ENCODE peak calls at places on chromosomes 3 and 15, in six cellular contexts. One of them, this sample, is unnamed.

GRCh38 chr15:26864664-26865191 is 2.1 kb upstream of the GABRA5 start:
- DNase-seq in cardiac fibroblast: peak
- DNase-seq in glutamatergic neuron: peak
- DNase-seq in IMR-90: peak
- DNase-seq in psoas muscle: no peak
- DNase-seq in right atrium auricular region: no peak
- DNase-seq in this sample: peak

GRCh38 chr15:62895139-62895866 is 147.2 kb upstream of the TPM1 start:
- DNase-seq in cardiac fibroblast: peak
- DNase-seq in glutamatergic neuron: no peak
- DNase-seq in IMR-90: peak
- DNase-seq in psoas muscle: no peak
- DNase-seq in right atrium auricular region: no peak
- DNase-seq in this sample: peak

GRCh38 chr3:47961815-47962606 is 54.2 kb downstream of the MAP4 start:
- DNase-seq in cardiac fibroblast: no peak
- DNase-seq in glutamatergic neuron: no peak
- DNase-seq in IMR-90: no peak
- DNase-seq in psoas muscle: no peak
- DNase-seq in right atrium auricular region: no peak
- DNase-seq in this sample: peak

GRCh38 chr3:64150527-64151238 is 74.6 kb downstream of the PRICKLE2 start:
- DNase-seq in cardiac fibroblast: peak
- DNase-seq in glutamatergic neuron: peak
- DNase-seq in IMR-90: peak
- DNase-seq in psoas muscle: peak
- DNase-seq in right atrium auricular region: no peak
- DNase-seq in this sample: peak

GRCh38 chr15:74867562-74868458 is 5.4 kb downstream of the SCAMP2 start:
- DNase-seq in cardiac fibroblast: no peak
- DNase-seq in glutamatergic neuron: no peak
- DNase-seq in IMR-90: no peak
- DNase-seq in psoas muscle: no peak
- DNase-seq in right atrium auricular region: peak
- DNase-seq in this sample: no peak

GRCh38 chr15:55587321-55588069 is 650 bp downstream of the PYGO1 start:
- DNase-seq in cardiac fibroblast: peak
- DNase-seq in glutamatergic neuron: peak
- DNase-seq in IMR-90: peak
- DNase-seq in psoas muscle: peak
- DNase-seq in right atrium auricular region: no peak
- DNase-seq in this sample: peak

GRCh38 chr15:32952901-32953889 is 235.4 kb downstream of the GREM1 start:
- DNase-seq in cardiac fibroblast: peak
- DNase-seq in glutamatergic neuron: no peak
- DNase-seq in IMR-90: peak
- DNase-seq in psoas muscle: no peak
- DNase-seq in right atrium auricular region: no peak
- DNase-seq in this sample: no peak

GRCh38 chr3:136778865-136779264 is 26.7 kb upstream of the STAG1 start:
- DNase-seq in cardiac fibroblast: no peak
- DNase-seq in glutamatergic neuron: no peak
- DNase-seq in IMR-90: peak
- DNase-seq in psoas muscle: no peak
- DNase-seq in right atrium auricular region: no peak
- DNase-seq in this sample: peak

GRCh38 chr15:83694030-83694429 is 40.1 kb downstream of the ADAMTSL3 start:
- DNase-seq in cardiac fibroblast: peak
- DNase-seq in glutamatergic neuron: no peak
- DNase-seq in IMR-90: peak
- DNase-seq in psoas muscle: no peak
- DNase-seq in right atrium auricular region: no peak
- DNase-seq in this sample: no peak

GRCh38 chr15:75943713-75944215 is 40.1 kb downstream of the FBXO22 start:
- DNase-seq in cardiac fibroblast: peak
- DNase-seq in glutamatergic neuron: no peak
- DNase-seq in IMR-90: peak
- DNase-seq in psoas muscle: no peak
- DNase-seq in right atrium auricular region: no peak
- DNase-seq in this sample: peak

GRCh38 chr3:159872374-159873109 is 116.1 kb upstream of the IL12A start:
- DNase-seq in cardiac fibroblast: peak
- DNase-seq in glutamatergic neuron: no peak
- DNase-seq in IMR-90: peak
- DNase-seq in psoas muscle: no peak
- DNase-seq in right atrium auricular region: no peak
- DNase-seq in this sample: peak

GRCh38 chr15:65042776-65043322 is 2.3 kb upstream of the SLC51B start:
- DNase-seq in cardiac fibroblast: no peak
- DNase-seq in glutamatergic neuron: no peak
- DNase-seq in IMR-90: no peak
- DNase-seq in psoas muscle: no peak
- DNase-seq in right atrium auricular region: no peak
- DNase-seq in this sample: no peak

GRCh38 chr15:42704492-42704926 is 32.4 kb downstream of the CDAN1 start:
- DNase-seq in cardiac fibroblast: peak
- DNase-seq in glutamatergic neuron: peak
- DNase-seq in IMR-90: peak
- DNase-seq in psoas muscle: no peak
- DNase-seq in right atrium auricular region: peak
- DNase-seq in this sample: peak

GRCh38 chr15:63466378-63467192 is 37.8 kb upstream of the USP3 start:
- DNase-seq in cardiac fibroblast: peak
- DNase-seq in glutamatergic neuron: no peak
- DNase-seq in IMR-90: peak
- DNase-seq in psoas muscle: no peak
- DNase-seq in right atrium auricular region: no peak
- DNase-seq in this sample: peak

GRCh38 chr15:74997161-74997942 is 2.0 kb downstream of the SCAMP5 start:
- DNase-seq in cardiac fibroblast: no peak
- DNase-seq in glutamatergic neuron: no peak
- DNase-seq in IMR-90: no peak
- DNase-seq in psoas muscle: no peak
- DNase-seq in right atrium auricular region: no peak
- DNase-seq in this sample: no peak

GRCh38 chr3:188286087-188286513 is 132.1 kb downstream of the LPP start:
- DNase-seq in cardiac fibroblast: peak
- DNase-seq in glutamatergic neuron: no peak
- DNase-seq in IMR-90: peak
- DNase-seq in psoas muscle: peak
- DNase-seq in right atrium auricular region: peak
- DNase-seq in this sample: peak

GRCh38 chr3:44326035-44326434 is 12.5 kb upstream of the TCAIM start:
- DNase-seq in cardiac fibroblast: peak
- DNase-seq in glutamatergic neuron: no peak
- DNase-seq in IMR-90: peak
- DNase-seq in psoas muscle: no peak
- DNase-seq in right atrium auricular region: no peak
- DNase-seq in this sample: peak

GRCh38 chr3:25910997-25911396 is 121.1 kb downstream of the OXSM start:
- DNase-seq in cardiac fibroblast: peak
- DNase-seq in glutamatergic neuron: peak
- DNase-seq in IMR-90: peak
- DNase-seq in psoas muscle: no peak
- DNase-seq in right atrium auricular region: no peak
- DNase-seq in this sample: no peak

GRCh38 chr15:71934446-71934845 is 124.1 kb downstream of the NR2E3 start:
- DNase-seq in cardiac fibroblast: no peak
- DNase-seq in glutamatergic neuron: no peak
- DNase-seq in IMR-90: no peak
- DNase-seq in psoas muscle: no peak
- DNase-seq in right atrium auricular region: no peak
- DNase-seq in this sample: no peak

GRCh38 chr3:127690823-127691452 is 18.2 kb downstream of the ABTB1 start:
- DNase-seq in cardiac fibroblast: peak
- DNase-seq in glutamatergic neuron: peak
- DNase-seq in IMR-90: peak
- DNase-seq in psoas muscle: peak
- DNase-seq in right atrium auricular region: no peak
- DNase-seq in this sample: peak
- TF ChIP-seq CTCF in cardiac fibroblast: peak
- TF ChIP-seq CTCF in glutamatergic neuron: peak
- TF ChIP-seq CTCF in IMR-90: peak
- TF ChIP-seq CTCF in psoas muscle: peak
- TF ChIP-seq CTCF in right atrium auricular region: peak
- TF ChIP-seq CTCF in this sample: peak

GRCh38 chr15:67137319-67137718 is 71.9 kb downstream of the SMAD3 start:
- DNase-seq in cardiac fibroblast: no peak
- DNase-seq in glutamatergic neuron: no peak
- DNase-seq in IMR-90: no peak
- DNase-seq in psoas muscle: no peak
- DNase-seq in right atrium auricular region: no peak
- DNase-seq in this sample: no peak

GRCh38 chr15:67134577-67135492 is 69.4 kb downstream of the SMAD3 start:
- DNase-seq in cardiac fibroblast: no peak
- DNase-seq in glutamatergic neuron: no peak
- DNase-seq in IMR-90: no peak
- DNase-seq in psoas muscle: no peak
- DNase-seq in right atrium auricular region: no peak
- DNase-seq in this sample: no peak

GRCh38 chr15:67136802-67137201 is 71.4 kb downstream of the SMAD3 start:
- DNase-seq in cardiac fibroblast: no peak
- DNase-seq in glutamatergic neuron: no peak
- DNase-seq in IMR-90: no peak
- DNase-seq in psoas muscle: no peak
- DNase-seq in right atrium auricular region: no peak
- DNase-seq in this sample: no peak

GRCh38 chr15:67133738-67134576 is 68.6 kb downstream of the SMAD3 start:
- DNase-seq in cardiac fibroblast: peak
- DNase-seq in glutamatergic neuron: no peak
- DNase-seq in IMR-90: peak
- DNase-seq in psoas muscle: no peak
- DNase-seq in right atrium auricular region: no peak
- DNase-seq in this sample: no peak

GRCh38 chr15:67135494-67135893 is 70.1 kb downstream of the SMAD3 start:
- DNase-seq in cardiac fibroblast: no peak
- DNase-seq in glutamatergic neuron: no peak
- DNase-seq in IMR-90: peak
- DNase-seq in psoas muscle: no peak
- DNase-seq in right atrium auricular region: no peak
- DNase-seq in this sample: peak
- TF ChIP-seq CTCF in cardiac fibroblast: no peak
- TF ChIP-seq CTCF in glutamatergic neuron: no peak
- TF ChIP-seq CTCF in IMR-90: peak
- TF ChIP-seq CTCF in psoas muscle: peak
- TF ChIP-seq CTCF in right atrium auricular region: no peak
- TF ChIP-seq CTCF in this sample: peak

DNA sequence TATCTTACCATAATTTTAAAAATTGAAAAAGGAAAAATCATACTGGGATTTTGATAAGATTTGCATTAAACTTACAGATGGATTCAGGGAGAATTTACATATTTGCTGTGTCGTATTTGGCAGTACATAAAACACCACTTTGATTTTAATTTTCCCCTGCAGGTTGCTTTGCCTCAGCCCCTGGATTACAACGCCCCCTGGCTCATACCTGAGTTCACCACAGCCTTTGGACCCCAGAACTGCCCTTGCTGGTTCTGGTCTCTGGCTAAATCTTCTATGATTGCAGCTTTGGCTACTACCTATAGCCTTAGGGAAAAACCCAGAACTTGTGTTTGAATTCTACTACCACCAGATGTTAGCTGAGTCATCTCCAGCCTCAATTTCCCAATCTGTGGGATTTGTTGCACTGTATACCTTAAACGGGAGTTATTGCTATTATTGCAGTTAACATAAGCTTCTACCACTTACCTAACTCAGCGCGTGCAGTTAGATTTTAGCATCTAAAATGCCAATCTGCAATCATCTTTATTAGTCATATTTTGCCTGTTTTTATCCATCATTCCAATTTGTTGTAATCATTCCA is 315.7 kb upstream of the GADL1 start:
- DNase-seq in cardiac fibroblast: peak
- DNase-seq in glutamatergic neuron: no peak
- DNase-seq in IMR-90: no peak
- DNase-seq in psoas muscle: no peak
- DNase-seq in right atrium auricular region: no peak
- DNase-seq in this sample: no peak
- TF ChIP-seq CTCF in cardiac fibroblast: no peak
- TF ChIP-seq CTCF in glutamatergic neuron: no peak
- TF ChIP-seq CTCF in IMR-90: peak
- TF ChIP-seq CTCF in psoas muscle: no peak
- TF ChIP-seq CTCF in right atrium auricular region: no peak
- TF ChIP-seq CTCF in this sample: peak

GRCh38 chr3:23867400-23867799 is 49.4 kb downstream of the NKIRAS1 start:
- DNase-seq in cardiac fibroblast: no peak
- DNase-seq in glutamatergic neuron: no peak
- DNase-seq in IMR-90: no peak
- DNase-seq in psoas muscle: no peak
- DNase-seq in right atrium auricular region: no peak
- DNase-seq in this sample: no peak
- TF ChIP-seq CTCF in cardiac fibroblast: no peak
- TF ChIP-seq CTCF in glutamatergic neuron: no peak
- TF ChIP-seq CTCF in IMR-90: peak
- TF ChIP-seq CTCF in psoas muscle: no peak
- TF ChIP-seq CTCF in right atrium auricular region: no peak
- TF ChIP-seq CTCF in this sample: peak

GRCh38 chr3:50388021-50388719 is 28.8 kb upstream of the TMEM115 start:
- DNase-seq in cardiac fibroblast: no peak
- DNase-seq in glutamatergic neuron: peak
- DNase-seq in IMR-90: no peak
- DNase-seq in psoas muscle: no peak
- DNase-seq in right atrium auricular region: no peak
- DNase-seq in this sample: no peak
- TF ChIP-seq CTCF in cardiac fibroblast: peak
- TF ChIP-seq CTCF in glutamatergic neuron: peak
- TF ChIP-seq CTCF in IMR-90: peak
- TF ChIP-seq CTCF in psoas muscle: peak
- TF ChIP-seq CTCF in right atrium auricular region: no peak
- TF ChIP-seq CTCF in this sample: peak

DNA sequence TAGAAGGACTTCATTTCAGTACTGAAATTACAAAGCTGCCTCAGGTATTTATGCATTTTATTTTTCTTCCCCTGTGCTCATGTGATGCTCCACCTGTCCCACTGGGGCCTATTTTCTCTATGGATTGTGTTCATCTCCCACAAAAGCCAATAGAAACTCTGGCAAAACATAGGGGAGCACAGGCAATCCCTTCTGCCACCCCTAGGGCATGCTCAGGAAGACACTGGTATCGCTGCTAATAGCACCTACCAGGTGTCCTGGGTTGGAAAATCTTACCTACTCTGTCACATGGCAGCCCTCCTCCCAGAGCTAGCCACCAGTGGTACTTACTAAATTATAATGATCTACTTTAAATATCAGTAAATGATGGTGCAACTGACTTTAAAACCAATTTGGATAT is 427.4 kb downstream of the FGF12 start:
- DNase-seq in cardiac fibroblast: no peak
- DNase-seq in glutamatergic neuron: no peak
- DNase-seq in IMR-90: no peak
- DNase-seq in psoas muscle: no peak
- DNase-seq in right atrium auricular region: no peak
- DNase-seq in this sample: no peak
- TF ChIP-seq CTCF in cardiac fibroblast: no peak
- TF ChIP-seq CTCF in glutamatergic neuron: no peak
- TF ChIP-seq CTCF in IMR-90: no peak
- TF ChIP-seq CTCF in psoas muscle: no peak
- TF ChIP-seq CTCF in right atrium auricular region: no peak
- TF ChIP-seq CTCF in this sample: no peak